ENCODE peak calls at places on chromosomes 7 and 10, in eight cellular contexts. S, C, J, K, Q, H, A and V are unnamed samples.

GRCh38 chr10:771647-772046 is 82.2 kb upstream of the DIP2C start:
- DNase-seq in S (no peak), C (no peak), J (no peak), K (no peak), Q (no peak), H (no peak), A (no peak), V (no peak)

GRCh38 chr10:97765201-97765600 is 6.6 kb downstream of the SFRP5 start:
- DNase-seq in S (no peak), C (no peak), J (no peak), K (peak; percentile 27), Q (no peak), H (no peak), A (no peak), V (no peak)

GRCh38 chr10:91296471-91296870 is 76.0 kb downstream of the PCGF5 start:
- DNase-seq in S (peak; percentile 71), C (peak; percentile 28), J (no peak), K (no peak), Q (no peak), H (no peak), A (no peak), V (no peak)

GRCh38 chr7:22219739-22220493 is 137.0 kb downstream of the RAPGEF5 start:
- DNase-seq in S (no peak), C (no peak), J (no peak), K (no peak), Q (no peak), H (no peak), A (no peak), V (no peak)

GRCh38 chr10:43254881-43255643 is 11.8 kb downstream of the RASGEF1A start:
- DNase-seq in S (no peak), C (no peak), J (no peak), K (no peak), Q (no peak), H (no peak), A (no peak), V (no peak)

GRCh38 chr7:42694894-42695553 is 216.8 kb downstream of the C7orf25 start:
- DNase-seq in S (no peak), C (no peak), J (no peak), K (no peak), Q (no peak), H (no peak), A (no peak), V (no peak)

GRCh38 chr10:8047452-8048280 is 6.8 kb upstream of the GATA3 start:
- DNase-seq in S (peak; percentile 78), C (no peak), J (no peak), K (no peak), Q (no peak), H (no peak), A (no peak), V (no peak)

GRCh38 chr10:45599021-45599603 is 73.5 kb downstream of the ZFAND4 start:
- DNase-seq in S (no peak), C (no peak), J (no peak), K (no peak), Q (no peak), H (no peak), A (no peak), V (no peak)

GRCh38 chr10:62052276-62052675 is 150.8 kb downstream of the ARID5B start:
- DNase-seq in S (no peak), C (no peak), J (no peak), K (no peak), Q (no peak), H (no peak), A (no peak), V (no peak)
- H3K27ac ChIP-seq in S (no peak overlapping the region), C (no peak overlapping the region), J (no peak overlapping the region), K (no peak overlapping the region), Q (peak overlapping the region; percentile 96), H (peak overlapping the region; percentile 28), A (no peak overlapping the region), V (no peak overlapping the region)

DNA sequence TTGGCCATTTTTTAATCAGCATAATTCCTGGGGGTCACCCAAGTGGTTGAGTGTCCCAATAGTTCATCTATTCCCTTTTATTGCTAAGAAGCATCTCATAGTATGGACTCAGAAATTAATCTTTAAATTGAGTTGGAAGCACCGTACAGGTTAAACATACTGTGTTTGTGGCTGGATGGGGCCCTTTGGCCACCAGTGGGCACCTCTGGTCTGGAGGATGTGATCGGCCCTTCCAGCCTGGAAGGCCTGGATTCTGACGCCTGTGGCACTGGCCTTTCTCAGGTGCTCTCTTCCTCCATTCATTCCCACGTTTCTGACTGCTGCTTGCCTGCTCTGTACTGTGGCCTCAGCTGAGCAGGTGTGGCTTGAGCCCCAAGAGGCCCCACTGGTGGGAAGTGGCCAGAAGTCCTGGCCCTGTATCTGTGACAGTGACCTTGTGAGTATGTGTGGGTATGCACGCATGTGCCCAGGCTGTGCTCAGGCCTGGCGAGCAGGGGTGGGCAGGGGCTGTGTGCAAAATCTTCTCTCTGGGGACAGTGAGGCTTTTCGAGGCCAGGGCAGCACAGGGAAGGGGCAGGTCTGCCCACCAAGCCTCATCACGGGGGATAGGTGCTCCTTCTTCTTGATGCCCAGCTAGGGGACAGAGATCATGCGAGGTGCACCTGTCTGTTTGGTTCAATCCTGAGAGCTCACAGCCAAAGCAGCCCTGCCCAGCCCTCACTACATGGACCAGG is 30.1 kb downstream of the LDB3 start:
- DNase-seq in S (no peak), C (no peak), J (no peak), K (no peak), Q (no peak), H (no peak), A (no peak), V (no peak)
- H3K27ac ChIP-seq in S (no peak overlapping the region), C (peak overlapping the region; percentile 77), J (no peak overlapping the region), K (no peak overlapping the region), Q (peak overlapping the region; percentile 59), H (peak overlapping the region; percentile 15), A (no peak overlapping the region), V (no peak overlapping the region)

DNA sequence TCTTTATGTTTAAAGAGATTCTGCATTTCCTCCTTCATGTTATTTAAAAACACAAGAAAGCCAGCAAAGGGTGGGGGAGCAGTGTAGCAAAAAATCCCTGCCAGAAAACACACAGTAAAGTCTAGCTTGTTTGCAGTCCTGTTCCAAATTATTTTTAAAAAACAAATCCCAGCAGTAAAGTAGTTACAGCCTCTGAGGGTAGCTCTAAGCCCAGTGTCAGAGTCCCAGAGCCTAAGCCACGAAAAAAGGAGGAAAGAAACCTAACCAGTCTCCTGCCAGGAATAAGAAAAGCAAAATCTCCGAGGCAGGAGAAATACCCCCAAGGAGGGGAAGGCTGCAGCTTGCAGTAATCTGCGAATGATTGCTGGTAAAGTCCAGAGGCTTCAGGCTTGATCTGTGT is 219.7 kb upstream of the CELF2 start:
- DNase-seq in S (no peak), C (no peak), J (no peak), K (no peak), Q (no peak), H (no peak), A (no peak), V (no peak)
- H3K27ac ChIP-seq in S (peak overlapping the region; percentile 83), C (peak overlapping the region; percentile 16), J (peak overlapping the region; percentile 50), K (peak overlapping the region; percentile 80), Q (peak overlapping the region; percentile 92), H (peak overlapping the region; percentile 88), A (no peak overlapping the region), V (peak overlapping the region; percentile 85)

DNA sequence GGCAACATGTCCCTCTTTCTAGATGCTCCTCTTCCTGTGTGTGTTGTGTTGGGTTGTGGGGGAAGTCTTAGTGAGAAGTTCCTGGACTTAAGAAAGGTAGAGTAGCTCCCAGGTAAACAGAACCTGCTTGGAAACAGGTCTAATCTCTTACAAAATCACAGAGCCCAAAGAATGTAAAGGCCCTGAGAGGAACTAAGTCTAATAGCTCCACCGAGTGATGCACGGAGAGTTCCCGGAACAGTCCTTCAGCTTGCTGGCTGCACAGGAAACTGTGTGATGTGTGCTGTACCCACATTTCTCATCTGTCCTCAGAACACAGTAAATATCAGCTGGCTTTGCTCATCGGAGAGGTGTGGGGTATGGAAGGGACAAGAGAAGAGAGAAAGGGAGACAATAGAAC is 182.6 kb upstream of the LYZL1 start:
- DNase-seq in S (no peak), C (no peak), J (no peak), K (no peak), Q (no peak), H (no peak), A (no peak), V (no peak)
- H3K27ac ChIP-seq in S (no peak overlapping the region), C (peak overlapping the region; percentile 64), J (no peak overlapping the region), K (no peak overlapping the region), Q (no peak overlapping the region), H (no peak overlapping the region), A (peak overlapping the region; percentile 79), V (no peak overlapping the region)